ENCODE peak calls at places on chromosomes 6 and 20, in eight cellular contexts. A is EL; D is foreskin fibroblast; K is iPS-NIHi11; B is cardiac fibroblast; S is stimulated activated CD8-positive, alpha-beta memory T cell treated with anti-CD3 and anti-CD28 coated beads, Interleukin-12 subunit alpha, Interleukin-12 subunit beta, amount 100 ng/mL, for 4 hours; O is HuH-7.5; U is left cardiac atrium. Q is an unnamed sample.

GRCh38 chr6:108884211-108885059 is 36.2 kb downstream of the ARMC2 start:
- DNase-seq in A (no peak), D (no peak), K (no peak), B (no peak), S (no peak), O (no peak), U (no peak), Q (no peak)

GRCh38 chr6:118307581-118307980 is 240.5 kb upstream of the PLN start:
- DNase-seq in A (no peak), D (no peak), K (no peak), B (no peak), S (no peak), O (no peak), U (peak; percentile 51), Q (no peak)

GRCh38 chr6:155154158-155154830 is 109.5 kb upstream of the CLDN20 start:
- DNase-seq in A (peak; percentile 93), D (peak; percentile 92), K (no peak), B (peak; percentile 80), S (no peak), O (no peak), U (no peak), Q (peak; percentile 95)

GRCh38 chr6:165178056-165178455 is 131.3 kb downstream of the C6orf118 start:
- DNase-seq in A (no peak), D (no peak), K (no peak), B (no peak), S (no peak), O (no peak), U (no peak), Q (no peak)

GRCh38 chr20:9092101-9092500 is 23.2 kb downstream of the PLCB4 start:
- DNase-seq in A (peak; percentile 27), D (no peak), K (no peak), B (no peak), S (no peak), O (no peak), U (no peak), Q (no peak)

GRCh38 chr6:19892250-19892649 is 55.1 kb downstream of the ID4 start:
- DNase-seq in A (no peak), D (no peak), K (peak; percentile 58), B (no peak), S (no peak), O (peak; percentile 15), U (no peak), Q (peak; percentile 51)

GRCh38 chr6:12324741-12325140 is 34.6 kb downstream of the EDN1 start:
- DNase-seq in A (peak; percentile 19), D (no peak), K (no peak), B (no peak), S (no peak), O (no peak), U (no peak), Q (no peak)

GRCh38 chr6:72624557-72625160 is 2.8 kb downstream of the KCNQ5 start:
- DNase-seq in A (peak; percentile 40), D (peak; percentile 36), K (peak; percentile 33), B (peak; percentile 35), S (no peak), O (no peak), U (no peak), Q (peak; percentile 66)

GRCh38 chr20:57856658-57857057 is 146.8 kb upstream of the PMEPA1 start:
- DNase-seq in A (no peak), D (no peak), K (no peak), B (no peak), S (no peak), O (no peak), U (no peak), Q (no peak)

GRCh38 chr6:2102966-2103365 is 142.4 kb downstream of the GMDS start:
- DNase-seq in A (no peak), D (no peak), K (no peak), B (no peak), S (no peak), O (no peak), U (no peak), Q (no peak)

GRCh38 chr20:58755062-58755697 is 62.6 kb downstream of the NPEPL1 start:
- DNase-seq in A (no peak), D (no peak), K (no peak), B (no peak), S (no peak), O (no peak), U (no peak), Q (no peak)

GRCh38 chr6:69487688-69488087 is 309.1 kb downstream of the LMBRD1 start:
- DNase-seq in A (no peak), D (no peak), K (peak; percentile 11), B (no peak), S (no peak), O (no peak), U (no peak), Q (no peak)

GRCh38 chr20:54219751-54220426 is 12.0 kb downstream of the PFDN4 start:
- DNase-seq in A (peak; percentile 35), D (peak; percentile 78), K (no peak), B (peak; percentile 72), S (no peak), O (peak; percentile 83), U (no peak), Q (peak; percentile 55)

GRCh38 chr6:152004036-152004566 is 196.6 kb downstream of the ESR1 start:
- DNase-seq in A (peak; percentile 26), D (peak; percentile 49), K (no peak), B (no peak), S (no peak), O (no peak), U (no peak), Q (no peak)

GRCh38 chr6:113632220-113632864 is 224.8 kb upstream of the MARCKS start:
- DNase-seq in A (peak; percentile 91), D (peak; percentile 87), K (no peak), B (peak; percentile 91), S (no peak), O (no peak), U (peak; percentile 56), Q (peak; percentile 11)

GRCh38 chr6:132392792-132393191 is 8.5 kb downstream of the MOXD1 start:
- DNase-seq in A (peak; percentile 18), D (peak; percentile 38), K (no peak), B (peak; percentile 34), S (no peak), O (peak; percentile 33), U (no peak), Q (peak; percentile 51)

GRCh38 chr6:17712573-17712972 is 5.8 kb upstream of the NUP153 start:
- DNase-seq in A (no peak), D (peak; percentile 42), K (no peak), B (no peak), S (no peak), O (no peak), U (no peak), Q (no peak)

GRCh38 chr6:69622230-69622629 is 174.6 kb downstream of the LMBRD1 start:
- DNase-seq in A (no peak), D (no peak), K (no peak), B (no peak), S (no peak), O (no peak), U (no peak), Q (peak; percentile 85)

GRCh38 chr20:51447097-51447764 is 95.3 kb downstream of the NFATC2 start:
- DNase-seq in A (peak; percentile 99), D (peak; percentile 97), K (no peak), B (peak; percentile 96), S (no peak), O (no peak), U (peak; percentile 79), Q (no peak)

GRCh38 chr20:53581444-53582311 is 12.0 kb downstream of the ZNF217 start:
- DNase-seq in A (no peak), D (no peak), K (no peak), B (no peak), S (no peak), O (no peak), U (peak; percentile 19), Q (no peak)

GRCh38 chr6:140546640-140547039 is 1172.2 kb upstream of the CITED2 start:
- DNase-seq in A (peak; percentile 79), D (peak; percentile 52), K (no peak), B (no peak), S (no peak), O (no peak), U (no peak), Q (no peak)

GRCh38 chr6:170011233-170012142 is 260.1 kb downstream of the ERMARD start:
- DNase-seq in A (no peak), D (no peak), K (no peak), B (no peak), S (no peak), O (no peak), U (peak; percentile 86), Q (no peak)

GRCh38 chr20:57048027-57048869 is 218.2 kb downstream of the BMP7 start:
- DNase-seq in A (peak; percentile 69), D (peak; percentile 71), K (peak; percentile 87), B (peak; percentile 38), S (no peak), O (peak; percentile 74), U (no peak), Q (no peak)

GRCh38 chr6:40343318-40343886 is 243.8 kb downstream of the LRFN2 start:
- DNase-seq in A (no peak), D (no peak), K (no peak), B (no peak), S (no peak), O (no peak), U (no peak), Q (no peak)

GRCh38 chr6:105587349-105588115 is 184.7 kb upstream of the PREP start:
- DNase-seq in A (peak; percentile 92), D (peak; percentile 71), K (no peak), B (no peak), S (no peak), O (no peak), U (no peak), Q (no peak)

GRCh38 chr20:60453847-60454246 is 495.6 kb downstream of the CDH26 start:
- DNase-seq in A (no peak), D (no peak), K (peak; percentile 60), B (no peak), S (no peak), O (no peak), U (no peak), Q (no peak)

GRCh38 chr6:37059344-37060194 is 54.1 kb downstream of the FGD2 start:
- DNase-seq in A (peak; percentile 97), D (peak; percentile 97), K (peak; percentile 79), B (peak; percentile 95), S (no peak), O (peak; percentile 60), U (peak; percentile 78), Q (peak; percentile 96)

GRCh38 chr20:54041336-54041735 is 29.1 kb downstream of the BCAS1 start:
- DNase-seq in A (no peak), D (no peak), K (no peak), B (no peak), S (no peak), O (no peak), U (no peak), Q (no peak)

GRCh38 chr6:33313105-33313708 is 671 bp downstream of the TAPBP start:
- DNase-seq in A (peak; percentile 47), D (peak; percentile 65), K (peak; percentile 31), B (peak; percentile 31), S (no peak), O (peak; percentile 36), U (peak; percentile 66), Q (peak; percentile 82)

GRCh38 chr6:148044261-148044731 is 298.3 kb upstream of the SASH1 start:
- DNase-seq in A (peak; percentile 43), D (peak; percentile 76), K (no peak), B (no peak), S (no peak), O (no peak), U (no peak), Q (no peak)

GRCh38 chr6:165231581-165232276 is 77.7 kb downstream of the C6orf118 start:
- DNase-seq in A (no peak), D (peak; percentile 1), K (peak; percentile 26), B (peak; percentile 78), S (no peak), O (no peak), U (no peak), Q (no peak)

GRCh38 chr20:25276533-25277050 is 28.7 kb downstream of the PYGB start:
- DNase-seq in A (no peak), D (no peak), K (no peak), B (no peak), S (no peak), O (no peak), U (peak; percentile 19), Q (no peak)